ENCODE peak calls at places on chromosomes 4 and X, in ten cellular contexts. Y, N, U, H, W, G, R, S, J and B are unnamed samples.

GRCh38 chr4:52641853-52642563 is 17.1 kb downstream of the USP46 start:
- DNase-seq in S (peak; percentile 91), Y (no peak), G (no peak), H (no peak), W (no peak), R (no peak), J (no peak), U (peak; percentile 70), N (peak; percentile 45), B (peak; percentile 43)

GRCh38 chr4:24912252-24913098 is at the start of gene CCDC149:
- DNase-seq in Y (peak; percentile 4), R (peak; percentile 89), G (peak; percentile 83), U (peak; percentile 60), H (peak; percentile 68), N (peak; percentile 39), W (peak; percentile 17), J (peak; percentile 48), S (peak; percentile 60), B (peak; percentile 42)

GRCh38 chr4:101711590-101712255 is 78.8 kb upstream of the BANK1 start:
- DNase-seq in W (no peak), J (no peak), N (no peak), Y (no peak), G (no peak), H (no peak), R (no peak), U (no peak), S (no peak), B (no peak)

GRCh38 chrX:18938710-18939109 is 45.2 kb downstream of the PHKA2 start:
- DNase-seq in Y (no peak), G (no peak), W (no peak), J (no peak), R (no peak), N (no peak), S (peak; percentile 8), U (no peak), H (no peak), B (no peak)

GRCh38 chrX:119682019-119682989 is 10.7 kb downstream of the SEPTIN6 start:
- DNase-seq in S (no peak), R (no peak), G (no peak), H (no peak), U (no peak), W (no peak), N (peak; percentile 37), J (no peak), Y (no peak), B (no peak)

GRCh38 chr4:104451573-104451972 is 43.1 kb downstream of the CXXC4 start:
- DNase-seq in S (peak; percentile 26), G (no peak), N (no peak), R (no peak), H (no peak), J (no peak), U (no peak), Y (no peak), W (no peak), B (peak; percentile 4)

GRCh38 chrX:136421338-136421737 is 66.4 kb upstream of the BRS3 start:
- DNase-seq in W (no peak), Y (no peak), J (no peak), H (no peak), S (no peak), R (no peak), N (no peak), U (no peak), G (no peak), B (no peak)

GRCh38 chrX:56763556-56764152 is 34.6 kb downstream of the NBDY start:
- DNase-seq in Y (no peak), W (no peak), G (no peak), R (peak; percentile 94), U (no peak), N (peak; percentile 48), S (no peak), J (no peak), H (peak; percentile 77), B (peak; percentile 59)

GRCh38 chr4:20687894-20688293 is 12.4 kb upstream of the PACRGL start:
- DNase-seq in U (no peak), W (no peak), Y (no peak), J (no peak), G (no peak), N (no peak), R (no peak), S (peak; percentile 26), H (no peak), B (no peak)

GRCh38 chr4:81523672-81524436 is 52.1 kb upstream of the RASGEF1B start:
- DNase-seq in N (no peak), H (no peak), S (no peak), W (no peak), R (no peak), J (no peak), Y (no peak), G (no peak), U (no peak), B (no peak)

GRCh38 chr4:53119685-53120084 is 246.2 kb downstream of the SCFD2 start:
- DNase-seq in H (no peak), G (peak; percentile 54), S (peak; percentile 74), N (no peak), Y (no peak), W (no peak), R (no peak), U (peak; percentile 22), J (no peak), B (no peak)

GRCh38 chr4:176001171-176002006 is 64.3 kb upstream of the WDR17 start:
- DNase-seq in Y (no peak), N (peak; percentile 10), S (peak; percentile 22), G (peak; percentile 55), J (no peak), W (no peak), U (peak; percentile 6), R (peak; percentile 80), H (peak; percentile 18), B (peak; percentile 13)

GRCh38 chr4:47623916-47624554 is 139.0 kb downstream of the ATP10D start:
- DNase-seq in J (no peak), W (no peak), G (no peak), R (no peak), H (no peak), S (no peak), U (no peak), N (no peak), Y (no peak), B (no peak)

GRCh38 chrX:130529531-130529930 is 127.7 kb downstream of the RBMX2 start:
- DNase-seq in N (no peak), G (no peak), Y (no peak), U (no peak), H (no peak), J (no peak), R (no peak), S (no peak), W (no peak), B (no peak)

GRCh38 chr4:2059034-2059725 is at the start of gene NAT8L:
- DNase-seq in N (peak; percentile 64), U (no peak), G (no peak), R (no peak), H (peak; percentile 50), Y (no peak), J (no peak), W (no peak), S (no peak), B (peak; percentile 80)

GRCh38 chr4:13108096-13108495 is 376.0 kb downstream of the RAB28 start:
- DNase-seq in W (no peak), U (no peak), R (no peak), Y (no peak), G (no peak), J (no peak), H (no peak), N (no peak), S (no peak), B (no peak)

GRCh38 chr4:97153042-97153441 is 990.2 kb downstream of the STPG2 start:
- DNase-seq in G (no peak), H (no peak), S (peak; percentile 54), Y (no peak), N (no peak), W (no peak), U (no peak), R (no peak), J (no peak), B (no peak)

GRCh38 chr4:149727663-149728062 is 88.0 kb downstream of the IQCM start:
- DNase-seq in Y (no peak), S (peak; percentile 73), J (no peak), R (no peak), U (no peak), N (no peak), W (no peak), G (no peak), H (no peak), B (no peak)

GRCh38 chr4:108775921-108776320 is 13.1 kb upstream of the ETNPPL start:
- DNase-seq in G (no peak), S (no peak), R (no peak), W (no peak), N (no peak), H (no peak), Y (no peak), U (no peak), J (no peak), B (no peak)

GRCh38 chr4:108772402-108772801 is 9.5 kb upstream of the ETNPPL start:
- DNase-seq in J (no peak), G (no peak), W (no peak), H (no peak), R (peak; percentile 53), Y (no peak), U (no peak), S (no peak), N (no peak), B (no peak)

GRCh38 chr4:108779958-108780357 is 17.1 kb upstream of the ETNPPL start:
- DNase-seq in N (no peak), G (no peak), W (no peak), H (no peak), Y (no peak), R (no peak), U (no peak), J (no peak), S (no peak), B (no peak)

GRCh38 chr4:108774809-108775530 is 12.1 kb upstream of the ETNPPL start:
- DNase-seq in W (no peak), R (peak; percentile 61), N (no peak), H (peak; percentile 22), U (no peak), S (peak; percentile 8), J (no peak), G (peak; percentile 75), Y (peak; percentile 8), B (no peak)
- TF ChIP-seq CTCF in W (no peak), R (no peak), N (no peak), H (peak; percentile 29), U (no peak), S (no peak), J (no peak), G (peak; percentile 45), Y (peak; percentile 48), B (no peak)

GRCh38 chr4:120286813-120287212 is 220.2 kb upstream of the MAD2L1 start:
- DNase-seq in N (no peak), H (no peak), U (no peak), G (no peak), Y (no peak), S (no peak), J (no peak), W (no peak), R (no peak), B (no peak)
- TF ChIP-seq CTCF in N (no peak), H (no peak), U (no peak), G (no peak), Y (no peak), S (peak; percentile 21), J (no peak), W (no peak), R (no peak), B (no peak)

GRCh38 chr4:165345663-165346417 is 18.4 kb downstream of the MSMO1 start:
- DNase-seq in N (no peak), U (no peak), H (no peak), Y (no peak), S (no peak), W (no peak), J (no peak), R (no peak), G (no peak), B (no peak)
- TF ChIP-seq CTCF in N (no peak), U (no peak), H (no peak), Y (peak; percentile 19), S (peak; percentile 18), W (no peak), J (peak; percentile 14), R (no peak), G (no peak), B (no peak)

GRCh38 chrX:8879750-8880149 is 78.6 kb upstream of the FAM9A start:
- DNase-seq in G (no peak), U (peak; percentile 16), N (peak; percentile 2), R (no peak), H (no peak), J (no peak), S (peak; percentile 43), W (no peak), Y (no peak), B (peak; percentile 8)
- TF ChIP-seq CTCF in G (peak; percentile 38), U (peak; percentile 39), N (peak; percentile 16), R (no peak), H (no peak), J (no peak), S (peak; percentile 70), W (no peak), Y (peak; percentile 20), B (peak; percentile 47)